ENCODE peak calls at places on chromosomes 2 and 18, in seven cellular contexts. One of them, this sample, is unnamed.

GRCh38 chr2:201931955-201932354 is 101.7 kb upstream of the FZD7 start:
- DNase-seq in NCI-H524 treated with DMSO at 0.1 percent for 48 hours: no peak
- DNase-seq in astrocyte of the cerebellum: no peak
- DNase-seq in anterior cingulate cortex: no peak
- DNase-seq in activated T-cell treated with anti-CD3 and anti-CD28 coated beads for 1 hour: no peak
- DNase-seq in hepatocyte: no peak
- DNase-seq in left cardiac atrium: no peak
- DNase-seq in this sample: no peak

GRCh38 chr18:67644226-67644625 is 127.7 kb upstream of the DSEL start:
- DNase-seq in left cardiac atrium: no peak
- DNase-seq in anterior cingulate cortex: no peak
- DNase-seq in NCI-H524 treated with DMSO at 0.1 percent for 48 hours: no peak
- DNase-seq in activated T-cell treated with anti-CD3 and anti-CD28 coated beads for 1 hour: no peak
- DNase-seq in astrocyte of the cerebellum: no peak
- DNase-seq in hepatocyte: no peak
- DNase-seq in this sample: no peak

GRCh38 chr2:200373973-200374416 is 67.5 kb downstream of the SPATS2L start:
- DNase-seq in hepatocyte: peak
- DNase-seq in astrocyte of the cerebellum: no peak
- DNase-seq in activated T-cell treated with anti-CD3 and anti-CD28 coated beads for 1 hour: no peak
- DNase-seq in left cardiac atrium: no peak
- DNase-seq in anterior cingulate cortex: no peak
- DNase-seq in NCI-H524 treated with DMSO at 0.1 percent for 48 hours: no peak
- DNase-seq in this sample: peak

GRCh38 chr2:120988051-120988707 is 252.5 kb downstream of the GLI2 start:
- DNase-seq in NCI-H524 treated with DMSO at 0.1 percent for 48 hours: no peak
- DNase-seq in hepatocyte: no peak
- DNase-seq in anterior cingulate cortex: no peak
- DNase-seq in left cardiac atrium: no peak
- DNase-seq in activated T-cell treated with anti-CD3 and anti-CD28 coated beads for 1 hour: no peak
- DNase-seq in astrocyte of the cerebellum: no peak
- DNase-seq in this sample: no peak

GRCh38 chr2:227890495-227891079 is 19.2 kb downstream of the DAW1 start:
- DNase-seq in left cardiac atrium: no peak
- DNase-seq in anterior cingulate cortex: no peak
- DNase-seq in NCI-H524 treated with DMSO at 0.1 percent for 48 hours: no peak
- DNase-seq in hepatocyte: peak
- DNase-seq in activated T-cell treated with anti-CD3 and anti-CD28 coated beads for 1 hour: no peak
- DNase-seq in astrocyte of the cerebellum: peak
- DNase-seq in this sample: no peak

GRCh38 chr2:190603374-190603773 is 45.5 kb upstream of the NAB1 start:
- DNase-seq in hepatocyte: no peak
- DNase-seq in anterior cingulate cortex: no peak
- DNase-seq in left cardiac atrium: no peak
- DNase-seq in astrocyte of the cerebellum: no peak
- DNase-seq in activated T-cell treated with anti-CD3 and anti-CD28 coated beads for 1 hour: no peak
- DNase-seq in NCI-H524 treated with DMSO at 0.1 percent for 48 hours: no peak
- DNase-seq in this sample: no peak

GRCh38 chr18:7459851-7460774 is 107.0 kb upstream of the PTPRM start:
- DNase-seq in astrocyte of the cerebellum: no peak
- DNase-seq in anterior cingulate cortex: no peak
- DNase-seq in activated T-cell treated with anti-CD3 and anti-CD28 coated beads for 1 hour: no peak
- DNase-seq in NCI-H524 treated with DMSO at 0.1 percent for 48 hours: no peak
- DNase-seq in left cardiac atrium: no peak
- DNase-seq in hepatocyte: peak
- DNase-seq in this sample: no peak

GRCh38 chr18:79381811-79382311 is 13.9 kb upstream of the NFATC1 start:
- DNase-seq in NCI-H524 treated with DMSO at 0.1 percent for 48 hours: no peak
- DNase-seq in left cardiac atrium: no peak
- DNase-seq in activated T-cell treated with anti-CD3 and anti-CD28 coated beads for 1 hour: no peak
- DNase-seq in anterior cingulate cortex: no peak
- DNase-seq in hepatocyte: no peak
- DNase-seq in astrocyte of the cerebellum: no peak
- DNase-seq in this sample: no peak

This sample was measured in T follicular helper cell.